ENCODE peak calls at places on chromosomes 1 and 21, in six cellular contexts. One of them, this sample, is unnamed.
A peak's percentile ranks its signal among the peaks of the same experiment; 100 is the strongest.

GRCh38 chr1:202272446-202272845 is 69.3 kb downstream of the UBE2T start:
- DNase-seq in A172: no peak
- DNase-seq in brain microvascular endothelial cell: no peak
- DNase-seq in NCI-H524 treated with DMSO at 0.1 percent for 48 hours: no peak
- DNase-seq in sigmoid colon: no peak
- DNase-seq in CD8-positive, alpha-beta T cell: no peak
- DNase-seq in this sample: no peak

GRCh38 chr1:67791261-67791660 is 42.0 kb downstream of the GNG12 start:
- DNase-seq in A172: no peak
- DNase-seq in brain microvascular endothelial cell: peak; percentile 34
- DNase-seq in NCI-H524 treated with DMSO at 0.1 percent for 48 hours: no peak
- DNase-seq in sigmoid colon: no peak
- DNase-seq in CD8-positive, alpha-beta T cell: no peak
- DNase-seq in this sample: no peak

GRCh38 chr1:165147799-165148198 is 208.7 kb downstream of the LMX1A start:
- DNase-seq in A172: no peak
- DNase-seq in brain microvascular endothelial cell: no peak
- DNase-seq in NCI-H524 treated with DMSO at 0.1 percent for 48 hours: no peak
- DNase-seq in sigmoid colon: no peak
- DNase-seq in CD8-positive, alpha-beta T cell: no peak
- DNase-seq in this sample: no peak

GRCh38 chr1:200359610-200360163 is 50.1 kb downstream of the ZNF281 start:
- DNase-seq in A172: no peak
- DNase-seq in brain microvascular endothelial cell: peak; percentile 61
- DNase-seq in NCI-H524 treated with DMSO at 0.1 percent for 48 hours: no peak
- DNase-seq in sigmoid colon: no peak
- DNase-seq in CD8-positive, alpha-beta T cell: no peak
- DNase-seq in this sample: no peak

GRCh38 chr1:45359882-45360513 is 19.8 kb upstream of the MUTYH start:
- DNase-seq in A172: peak; percentile 28
- DNase-seq in brain microvascular endothelial cell: peak; percentile 69
- DNase-seq in NCI-H524 treated with DMSO at 0.1 percent for 48 hours: no peak
- DNase-seq in sigmoid colon: peak; percentile 81
- DNase-seq in CD8-positive, alpha-beta T cell: peak; percentile 47
- DNase-seq in this sample: peak; percentile 32

GRCh38 chr21:15729674-15730483 is at the start of gene USP25:
- DNase-seq in A172: peak; percentile 53
- DNase-seq in brain microvascular endothelial cell: peak; percentile 48
- DNase-seq in NCI-H524 treated with DMSO at 0.1 percent for 48 hours: peak; percentile 27
- DNase-seq in sigmoid colon: peak; percentile 96
- DNase-seq in CD8-positive, alpha-beta T cell: peak; percentile 87
- DNase-seq in this sample: peak; percentile 15

GRCh38 chr21:25080161-25080560 is 527.1 kb downstream of the MRPL39 start:
- DNase-seq in A172: no peak
- DNase-seq in brain microvascular endothelial cell: no peak
- DNase-seq in NCI-H524 treated with DMSO at 0.1 percent for 48 hours: peak; percentile 41
- DNase-seq in sigmoid colon: no peak
- DNase-seq in CD8-positive, alpha-beta T cell: no peak
- DNase-seq in this sample: no peak

GRCh38 chr1:46489638-46490602 is at the start of gene DMBX1:
- DNase-seq in A172: peak; percentile 13
- DNase-seq in brain microvascular endothelial cell: no peak
- DNase-seq in NCI-H524 treated with DMSO at 0.1 percent for 48 hours: no peak
- DNase-seq in sigmoid colon: no peak
- DNase-seq in CD8-positive, alpha-beta T cell: no peak
- DNase-seq in this sample: no peak

GRCh38 chr1:152191260-152191659 is 32.2 kb upstream of the RPTN start:
- DNase-seq in A172: no peak
- DNase-seq in brain microvascular endothelial cell: no peak
- DNase-seq in NCI-H524 treated with DMSO at 0.1 percent for 48 hours: no peak
- DNase-seq in sigmoid colon: no peak
- DNase-seq in CD8-positive, alpha-beta T cell: no peak
- DNase-seq in this sample: no peak

GRCh38 chr21:44547656-44548331 is 3.5 kb downstream of the KRTAP10-2 start:
- DNase-seq in A172: no peak
- DNase-seq in brain microvascular endothelial cell: no peak
- DNase-seq in NCI-H524 treated with DMSO at 0.1 percent for 48 hours: no peak
- DNase-seq in sigmoid colon: no peak
- DNase-seq in CD8-positive, alpha-beta T cell: peak; percentile 41
- DNase-seq in this sample: no peak

GRCh38 chr1:29931477-29932175 is 695.3 kb downstream of the PTPRU start:
- DNase-seq in A172: no peak
- DNase-seq in brain microvascular endothelial cell: no peak
- DNase-seq in NCI-H524 treated with DMSO at 0.1 percent for 48 hours: no peak
- DNase-seq in sigmoid colon: no peak
- DNase-seq in CD8-positive, alpha-beta T cell: no peak
- DNase-seq in this sample: no peak

GRCh38 chr1:6860401-6860800 is 75.1 kb downstream of the CAMTA1 start:
- DNase-seq in A172: peak; percentile 30
- DNase-seq in brain microvascular endothelial cell: peak; percentile 82
- DNase-seq in NCI-H524 treated with DMSO at 0.1 percent for 48 hours: no peak
- DNase-seq in sigmoid colon: no peak
- DNase-seq in CD8-positive, alpha-beta T cell: no peak
- DNase-seq in this sample: no peak

This sample was measured in skeletal muscle cell.